ENCODE peak calls at places on chromosome 14, in seven cellular contexts. I is MCF 10A, W is BE2C, R is lower lobe of right lung, J is KG1, A is fibroblast of villous mesenchyme, B is NCI-H1694. Y is an unnamed sample.

GRCh38 chr14:91508105-91508504 is 2.0 kb downstream of the PPP4R3A start:
- DNase-seq in J (no peak), I (no peak), B (no peak), W (no peak), A (no peak), R (no peak), Y (no peak)

GRCh38 chr14:53640695-53641094 is 315.9 kb downstream of the BMP4 start:
- DNase-seq in I (no peak), A (peak), B (no peak), J (no peak), W (no peak), R (no peak), Y (no peak)

GRCh38 chr14:105861985-105862465 is 335.6 kb downstream of the TMEM121 start:
- DNase-seq in I (no peak), W (peak), A (no peak), B (peak), J (peak), R (no peak), Y (no peak)

GRCh38 chr14:73462078-73462715 is 3.9 kb upstream of the NUMB start:
- DNase-seq in I (peak), W (peak), A (peak), J (no peak), R (peak), B (peak), Y (peak)

GRCh38 chr14:85471156-85471555 is 58.8 kb upstream of the FLRT2 start:
- DNase-seq in B (no peak), A (peak), R (no peak), J (no peak), I (no peak), W (no peak), Y (no peak)

GRCh38 chr14:34324363-34324795 is 137.7 kb downstream of the SPTSSA start:
- DNase-seq in I (peak), R (no peak), J (peak), B (peak), A (peak), W (peak), Y (no peak)

GRCh38 chr14:104845033-104845666 is 19.9 kb upstream of the CEP170B start:
- DNase-seq in I (no peak), B (no peak), R (no peak), A (no peak), J (no peak), W (no peak), Y (no peak)

GRCh38 chr14:89954045-89955021 is at the start of gene EFCAB11:
- DNase-seq in J (peak), R (peak), B (peak), W (peak), A (peak), I (peak), Y (peak)

GRCh38 chr14:32469388-32470160 is 140.5 kb downstream of the AKAP6 start:
- DNase-seq in J (no peak), W (no peak), A (peak), R (no peak), I (peak), B (peak), Y (peak)

GRCh38 chr14:69716483-69717187 is 50.3 kb upstream of the SRSF5 start:
- DNase-seq in B (no peak), I (peak), R (no peak), J (no peak), W (no peak), A (peak), Y (no peak)

GRCh38 chr14:92637228-92637627 is 111.2 kb downstream of the LGMN start:
- DNase-seq in B (peak), J (no peak), A (no peak), I (no peak), W (no peak), R (no peak), Y (no peak)

GRCh38 chr14:102949801-102950451 is 27.5 kb downstream of the AMN start:
- DNase-seq in A (no peak), R (no peak), J (no peak), I (no peak), W (no peak), B (no peak), Y (peak)

GRCh38 chr14:36857842-36858445 is 196.3 kb downstream of the PAX9 start:
- DNase-seq in R (no peak), A (no peak), I (no peak), B (no peak), J (no peak), W (no peak), Y (no peak)

Y was measured in cerebellum.